ENCODE peak calls at places on chromosomes 1 and 21, in seven cellular contexts. B, W, Q, L, I, F and T are unnamed samples.

GRCh38 chr1:226126824-226127591 is 59.5 kb downstream of the ACBD3 start:
- DNase-seq in B (no peak), W (peak), F (no peak), Q (peak), L (no peak), I (no peak), T (peak)

GRCh38 chr1:90142697-90143096 is 147.8 kb downstream of the ZNF326 start:
- DNase-seq in B (no peak), W (no peak), Q (no peak), L (no peak), F (no peak), I (no peak), T (no peak)

GRCh38 chr1:91617242-91617837 is 116.7 kb downstream of the CDC7 start:
- DNase-seq in L (no peak), B (peak), W (no peak), Q (no peak), I (no peak), F (peak), T (no peak)

GRCh38 chr1:55618203-55618602 is 403.0 kb upstream of the USP24 start:
- DNase-seq in I (no peak), B (peak), Q (no peak), L (no peak), F (no peak), W (no peak), T (no peak)

GRCh38 chr1:236156512-236157208 is 14.3 kb downstream of the GPR137B start:
- DNase-seq in B (no peak), Q (no peak), W (no peak), F (peak), L (no peak), I (no peak), T (no peak)

GRCh38 chr1:50333595-50333974 is 89.7 kb downstream of the DMRTA2 start:
- DNase-seq in W (peak), Q (peak), L (peak), B (no peak), F (peak), I (peak), T (peak)

GRCh38 chr21:46077674-46078101 is 20.2 kb upstream of the COL6A2 start:
- DNase-seq in B (no peak), W (no peak), F (peak), I (no peak), L (peak), Q (peak), T (no peak)

GRCh38 chr1:46403916-46404315 is 9.8 kb downstream of the FAAH start:
- DNase-seq in Q (no peak), B (no peak), F (no peak), W (no peak), L (no peak), I (no peak), T (no peak)

GRCh38 chr1:1597275-1597930 is 2.5 kb downstream of the FNDC10 start:
- DNase-seq in B (no peak), W (no peak), I (no peak), F (no peak), L (no peak), Q (no peak), T (no peak)

GRCh38 chr1:116873680-116874271 is 35.9 kb upstream of the PTGFRN start:
- DNase-seq in W (peak), L (no peak), I (peak), B (no peak), Q (no peak), F (no peak), T (no peak)

GRCh38 chr21:42010507-42011493 is 640 bp upstream of the ZBTB21 start:
- DNase-seq in W (peak), L (no peak), B (no peak), I (peak), F (no peak), Q (peak), T (no peak)

GRCh38 chr1:214296860-214297699 is 16.1 kb downstream of the SMYD2 start:
- DNase-seq in W (peak), Q (no peak), B (no peak), L (no peak), F (no peak), I (peak), T (no peak)

GRCh38 chr1:97004054-97004453 is 282.5 kb downstream of the PTBP2 start:
- DNase-seq in B (no peak), F (no peak), Q (no peak), L (no peak), W (no peak), I (peak), T (no peak)

GRCh38 chr1:1219341-1219740 is 5.4 kb upstream of the TNFRSF4 start:
- DNase-seq in B (no peak), I (no peak), Q (no peak), W (no peak), F (no peak), L (no peak), T (no peak)

GRCh38 chr1:202088216-202088615 is 34.5 kb upstream of the GPR37L1 start:
- DNase-seq in B (no peak), I (no peak), F (no peak), W (no peak), L (no peak), Q (no peak), T (no peak)

GRCh38 chr1:202084791-202085681 is 37.7 kb upstream of the GPR37L1 start:
- DNase-seq in Q (no peak), L (peak), W (peak), I (no peak), B (no peak), F (no peak), T (peak)

GRCh38 chr1:202085682-202086373 is 36.9 kb upstream of the GPR37L1 start:
- DNase-seq in Q (no peak), L (peak), B (no peak), I (no peak), W (no peak), F (peak), T (peak)

GRCh38 chr1:202090994-202091393 is 31.7 kb upstream of the GPR37L1 start:
- DNase-seq in W (no peak), Q (no peak), L (no peak), F (no peak), B (no peak), I (no peak), T (no peak)

DNA sequence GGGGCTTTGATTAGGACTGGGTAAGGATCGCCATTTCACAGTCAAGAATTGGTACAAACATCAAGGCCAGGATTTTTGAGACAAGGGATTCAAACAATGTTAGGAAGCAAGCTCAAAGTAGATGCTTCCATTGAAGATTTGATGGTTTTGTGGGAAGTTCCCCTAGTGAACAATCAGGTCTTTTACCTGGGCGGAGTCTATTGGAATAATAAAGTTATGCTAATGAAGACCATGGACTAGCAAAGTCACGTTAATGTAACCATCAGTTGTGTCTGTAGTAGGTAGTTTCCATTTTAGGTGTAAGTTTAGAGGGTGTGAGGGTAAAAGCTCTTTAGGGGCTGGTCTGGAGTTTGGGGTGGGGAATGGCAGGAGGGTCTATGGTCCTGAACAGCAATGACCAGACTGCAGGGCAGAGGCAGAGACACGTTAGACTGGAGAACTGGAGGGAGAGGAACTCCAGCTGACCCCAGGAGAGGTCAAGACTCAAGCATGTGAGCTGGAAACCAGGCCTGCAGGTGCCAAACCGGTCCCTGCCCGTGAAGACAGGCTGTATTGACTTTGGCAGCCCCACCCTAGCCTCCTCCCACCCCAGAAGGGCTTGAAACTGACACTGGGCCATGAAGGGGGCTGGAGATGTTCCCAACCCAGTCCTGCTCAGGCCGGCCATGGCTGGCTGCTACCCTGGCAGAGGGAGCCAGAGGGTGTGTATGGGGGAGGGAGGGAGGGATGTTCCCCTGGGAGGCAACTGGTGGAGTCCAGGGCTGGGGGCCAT is 36.0 kb upstream of the GPR37L1 start:
- DNase-seq in W (no peak), I (no peak), Q (no peak), F (peak), L (peak), B (peak), T (no peak)
- H3K27ac ChIP-seq in W (no peak), I (no peak), Q (peak), F (no peak), L (peak), B (no peak), T (peak)

DNA sequence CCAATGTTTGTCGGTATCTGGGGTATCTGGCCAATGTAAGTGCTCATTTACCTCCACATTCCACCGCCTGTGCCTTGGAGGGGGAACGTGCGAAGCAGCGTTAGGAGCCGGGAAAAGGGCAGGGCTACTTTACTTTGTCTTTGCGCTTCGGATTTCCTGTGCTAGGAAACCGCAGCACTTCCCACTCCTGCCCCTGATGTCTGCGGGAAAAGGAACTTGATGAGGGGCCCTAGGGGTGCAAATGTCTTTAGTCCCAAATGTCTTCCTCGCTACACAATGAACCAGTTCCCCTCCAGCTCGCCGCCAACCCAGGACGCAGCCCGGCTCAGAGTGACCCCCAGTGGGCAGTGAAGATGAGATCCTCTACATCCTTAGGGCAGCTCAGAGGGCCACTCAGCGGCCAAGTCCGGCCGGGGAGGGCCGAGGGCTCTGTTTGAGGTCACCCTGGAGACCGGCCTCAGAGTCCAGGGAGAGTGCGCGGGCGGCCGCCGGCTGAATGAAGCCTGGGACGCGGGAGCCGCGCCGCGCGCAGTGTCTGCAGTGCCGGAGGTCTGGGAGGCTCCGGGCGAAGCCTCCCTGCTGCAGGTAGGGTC is at the start of gene DYNLT5:
- DNase-seq in I (peak), B (no peak), W (no peak), Q (peak), L (peak), F (peak), T (peak)
- TF ChIP-seq CTCF in I (peak), B (no peak), W (no peak), Q (no peak), L (no peak), F (peak), T (peak)

DNA sequence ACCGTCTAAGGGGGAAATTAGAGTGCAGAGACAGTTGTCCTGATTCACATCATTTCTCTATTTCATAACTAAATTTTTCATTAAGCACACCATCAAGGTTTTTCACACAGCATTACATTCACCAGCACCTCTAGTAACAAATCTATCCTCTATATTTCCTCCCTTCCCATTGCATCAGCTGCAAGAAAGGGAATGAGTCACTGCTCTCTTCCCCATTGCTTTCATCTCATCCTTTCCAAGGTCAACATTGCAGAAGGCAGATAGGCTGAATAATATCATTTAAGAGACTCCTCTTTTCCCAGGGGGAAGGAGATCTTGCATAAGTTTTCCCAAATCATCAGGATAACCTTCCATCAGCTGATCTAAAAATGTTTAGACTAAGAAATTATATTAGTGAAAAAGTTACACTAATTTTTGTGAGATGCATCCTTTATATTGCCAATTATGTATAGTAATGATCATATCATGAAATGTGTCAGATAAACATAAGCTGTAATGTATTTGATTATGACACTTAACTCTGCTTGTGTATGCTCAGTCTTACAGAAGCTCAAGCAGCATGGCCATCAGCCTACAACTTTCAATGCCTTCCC is 4.3 kb downstream of the INTS7 start:
- DNase-seq in Q (no peak), F (no peak), I (peak), W (peak), L (no peak), B (peak), T (no peak)
- H3K27ac ChIP-seq in Q (no peak), F (peak), I (peak), W (peak), L (no peak), B (no peak), T (no peak)

DNA sequence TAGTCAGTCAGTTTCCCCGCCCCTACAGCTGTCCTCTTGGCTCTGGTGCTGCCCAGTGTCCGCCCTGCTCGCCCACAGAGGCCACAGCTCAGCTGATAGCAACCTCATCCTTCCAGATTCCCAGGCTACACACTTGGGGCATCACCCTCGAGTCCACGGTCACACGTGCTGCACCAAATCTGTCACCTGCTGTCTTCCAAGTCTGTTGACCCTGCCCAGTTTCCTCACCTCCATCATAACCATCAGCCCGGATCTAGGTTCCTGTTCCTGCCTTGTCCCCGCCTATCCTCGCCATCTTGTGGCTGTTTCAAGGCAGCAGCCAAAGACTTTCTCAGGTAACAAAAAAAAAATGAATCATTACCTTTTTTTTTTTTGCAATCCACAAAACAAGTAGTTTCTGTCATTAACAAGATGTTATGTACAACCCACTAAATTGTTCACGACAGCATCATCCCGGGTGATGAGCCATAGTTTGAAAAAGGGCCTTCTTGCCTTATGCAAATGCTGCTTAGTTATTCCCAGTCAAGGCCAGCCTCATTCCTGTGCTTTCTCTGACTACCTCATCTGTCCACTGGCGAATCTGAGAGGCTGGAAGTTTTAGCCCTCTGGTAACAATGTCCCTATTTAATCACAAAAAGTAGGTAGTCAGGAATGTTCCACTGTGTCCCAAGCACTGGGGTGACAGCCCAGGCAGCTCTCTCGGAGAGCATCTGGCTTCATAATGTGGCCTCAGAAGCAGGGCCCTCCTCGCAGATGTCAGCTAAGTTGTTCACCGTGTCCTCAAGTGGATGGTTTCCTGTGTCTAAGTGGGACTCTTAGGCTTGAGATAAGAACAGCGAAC is 4.9 kb upstream of the MIIP start:
- DNase-seq in L (no peak), Q (no peak), B (no peak), W (peak), I (peak), F (no peak), T (no peak)
- TF ChIP-seq CTCF in L (no peak), Q (no peak), B (no peak), W (no peak), I (no peak), F (no peak), T (no peak)

GRCh38 chr1:168234846-168235547 is 9.2 kb downstream of the SFT2D2 start:
- DNase-seq in I (peak), B (no peak), Q (no peak), L (no peak), W (peak), F (no peak), T (no peak)

GRCh38 chr1:168235548-168235885 is 9.7 kb downstream of the SFT2D2 start:
- DNase-seq in F (no peak), Q (no peak), I (peak), B (no peak), L (no peak), W (no peak), T (no peak)

GRCh38 chr1:168230709-168231108 is 4.9 kb downstream of the SFT2D2 start:
- DNase-seq in L (no peak), F (no peak), B (no peak), Q (no peak), I (no peak), W (no peak), T (no peak)

GRCh38 chr1:168236836-168237611 is 11.2 kb downstream of the SFT2D2 start:
- DNase-seq in F (no peak), W (peak), B (no peak), I (peak), Q (no peak), L (no peak), T (peak)

DNA sequence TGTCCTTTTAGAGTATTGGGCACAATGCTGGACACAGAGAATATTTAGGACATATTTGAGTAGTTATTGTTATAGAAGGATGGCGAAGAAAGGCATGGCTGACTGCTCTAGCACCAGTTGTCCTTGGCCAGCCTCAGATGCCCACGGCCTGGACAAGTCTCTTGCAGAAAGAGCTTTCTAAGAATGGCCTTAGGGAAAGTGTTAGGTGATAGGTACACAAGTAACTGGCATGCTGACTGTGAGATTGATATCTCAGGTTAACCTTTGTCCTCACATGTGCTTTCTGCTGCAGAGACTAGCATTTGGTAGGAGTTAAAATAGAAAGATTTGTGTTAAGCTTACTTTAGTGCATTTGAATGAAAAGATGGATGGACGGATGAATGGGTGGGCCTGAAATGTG is 10.1 kb downstream of the SFT2D2 start:
- DNase-seq in I (no peak), Q (no peak), W (no peak), L (no peak), F (no peak), B (no peak), T (no peak)
- H3K27ac ChIP-seq in I (no peak), Q (peak), W (no peak), L (peak), F (peak), B (no peak), T (peak)

DNA sequence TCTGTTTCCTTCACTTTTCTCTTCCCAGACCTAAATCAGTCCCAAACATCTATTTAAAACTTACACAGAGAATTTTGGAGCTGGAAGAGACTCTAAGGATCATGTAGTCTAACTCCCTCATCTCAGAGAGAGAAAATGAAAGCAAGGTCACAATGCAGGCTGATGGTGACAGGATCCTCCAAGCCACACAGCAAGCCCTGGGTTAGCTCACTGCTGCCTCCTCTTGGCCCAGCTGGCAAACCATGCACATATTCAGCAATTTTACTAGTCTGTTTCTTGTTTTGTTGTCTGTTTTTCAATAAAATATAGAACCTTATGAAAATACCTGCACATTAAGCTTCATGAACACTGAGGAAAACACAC is 27.7 kb upstream of the LY9 start:
- DNase-seq in I (no peak), Q (no peak), L (peak), B (no peak), F (peak), W (peak), T (no peak)
- TF ChIP-seq CTCF in I (no peak), Q (no peak), L (peak), B (peak), F (no peak), W (peak), T (no peak)

DNA sequence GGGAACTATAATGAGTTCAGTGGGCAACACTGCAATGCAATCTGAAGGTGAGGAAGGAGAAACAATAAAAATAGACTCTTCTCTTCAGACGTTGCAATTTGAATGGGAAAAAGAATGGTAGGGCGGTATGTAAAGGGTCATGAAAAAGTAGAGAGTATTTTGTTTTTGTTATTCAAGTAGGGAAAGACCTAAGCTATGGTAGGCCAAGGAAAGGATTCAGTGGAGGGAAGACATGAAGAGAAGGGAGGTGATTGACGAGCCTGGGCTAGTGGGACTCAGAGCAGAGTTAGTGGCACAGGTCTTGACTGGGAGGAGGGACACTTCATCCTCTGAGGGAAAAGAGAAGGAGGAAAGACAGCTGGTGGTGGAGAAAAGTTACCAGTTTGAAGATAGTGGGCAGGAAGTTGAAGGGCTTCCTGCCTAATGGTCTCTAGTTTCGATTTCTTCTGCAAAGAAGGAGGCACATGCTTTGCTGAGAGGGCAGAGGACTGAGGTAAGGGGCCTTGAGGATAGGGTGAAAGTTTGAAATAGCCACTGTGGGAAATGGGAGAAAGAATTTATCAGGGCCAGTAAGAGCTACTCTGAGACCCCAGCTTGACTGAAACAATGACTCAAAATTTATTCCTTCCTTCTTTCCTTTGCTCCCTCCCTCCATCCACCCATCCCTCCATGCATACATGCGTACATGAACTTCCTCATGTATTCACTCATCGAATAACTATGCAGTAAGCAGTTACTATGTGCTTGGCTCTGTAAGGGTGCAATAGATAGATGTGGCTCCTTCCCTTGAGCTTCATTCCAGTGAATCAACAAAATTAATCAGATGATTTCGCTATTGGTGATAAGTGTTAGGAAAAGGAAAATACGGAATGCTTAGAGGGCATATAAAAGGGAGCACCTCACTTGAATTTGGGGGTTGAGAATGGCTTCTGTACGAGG is 4.2 kb downstream of the CD48 start:
- DNase-seq in B (no peak), Q (no peak), L (no peak), W (no peak), I (no peak), F (no peak), T (no peak)
- H3K27ac ChIP-seq in B (no peak), Q (peak), L (peak), W (no peak), I (no peak), F (peak), T (no peak)